ENCODE peak calls at places on chromosomes 2 and 18, in five cellular contexts. A is A549, J is tibial nerve, P is stomach, S is SK-N-SH. Q is an unnamed sample.

GRCh38 chr2:128435576-128436497 is 117.2 kb upstream of the HS6ST1 start:
- DNase-seq in A (no peak), J (no peak), P (peak), S (no peak), Q (no peak)

GRCh38 chr2:30823452-30823851 is 16.2 kb upstream of the CAPN13 start:
- DNase-seq in A (no peak), J (no peak), P (no peak), S (peak), Q (no peak)

GRCh38 chr18:79871026-79871390 is 73.3 kb downstream of the KCNG2 start:
- DNase-seq in A (no peak), J (peak), P (no peak), S (no peak), Q (no peak)

GRCh38 chr2:200845194-200845593 is 19.3 kb downstream of the CLK1 start:
- DNase-seq in A (no peak), J (no peak), P (no peak), S (no peak), Q (no peak)

GRCh38 chr2:1842945-1843344 is 98.6 kb upstream of the PXDN start:
- DNase-seq in A (no peak), J (no peak), P (no peak), S (no peak), Q (no peak)

GRCh38 chr2:182761903-182762302 is 45.8 kb downstream of the DNAJC10 start:
- DNase-seq in A (no peak), J (no peak), P (no peak), S (no peak), Q (no peak)

GRCh38 chr2:11553661-11554429 is 20.0 kb downstream of the GREB1 start:
- DNase-seq in A (no peak), J (no peak), P (no peak), S (no peak), Q (no peak)

GRCh38 chr2:84880645-84881521 is at the start of gene TRABD2A:
- DNase-seq in A (peak), J (no peak), P (peak), S (peak), Q (no peak)

GRCh38 chr2:172806426-172807008 is 70.9 kb downstream of the RAPGEF4 start:
- DNase-seq in A (peak), J (no peak), P (no peak), S (peak), Q (no peak)

GRCh38 chr2:98869868-98870267 is 66.2 kb downstream of the CRACDL start:
- DNase-seq in A (no peak), J (no peak), P (peak), S (no peak), Q (peak)
- TF ChIP-seq EP300 in A (no peak), J (no peak), P (no peak), S (no peak), Q (no peak)

GRCh38 chr2:126658316-126658909 is 2.5 kb downstream of the GYPC start:
- DNase-seq in A (no peak), J (no peak), P (no peak), S (no peak), Q (no peak)

GRCh38 chr2:126657636-126658315 is 1.8 kb downstream of the GYPC start:
- DNase-seq in A (peak), J (peak), P (peak), S (no peak), Q (peak)

GRCh38 chr2:126657146-126657635 is 1.2 kb downstream of the GYPC start:
- DNase-seq in A (no peak), J (peak), P (peak), S (no peak), Q (no peak)

GRCh38 chr2:126660068-126660467 is 4.1 kb downstream of the GYPC start:
- DNase-seq in A (no peak), J (no peak), P (no peak), S (no peak), Q (no peak)

GRCh38 chr2:126658910-126659613 is 3.1 kb downstream of the GYPC start:
- DNase-seq in A (no peak), J (peak), P (peak), S (no peak), Q (peak)
- TF ChIP-seq EP300 in A (no peak), J (peak), P (peak), S (no peak), Q (peak)

GRCh38 chr2:67414867-67415266 is 17.7 kb downstream of the ETAA1 start:
- DNase-seq in A (peak), J (no peak), P (no peak), S (no peak), Q (no peak)
- TF ChIP-seq EP300 in A (no peak), J (no peak), P (no peak), S (no peak), Q (no peak)

DNA sequence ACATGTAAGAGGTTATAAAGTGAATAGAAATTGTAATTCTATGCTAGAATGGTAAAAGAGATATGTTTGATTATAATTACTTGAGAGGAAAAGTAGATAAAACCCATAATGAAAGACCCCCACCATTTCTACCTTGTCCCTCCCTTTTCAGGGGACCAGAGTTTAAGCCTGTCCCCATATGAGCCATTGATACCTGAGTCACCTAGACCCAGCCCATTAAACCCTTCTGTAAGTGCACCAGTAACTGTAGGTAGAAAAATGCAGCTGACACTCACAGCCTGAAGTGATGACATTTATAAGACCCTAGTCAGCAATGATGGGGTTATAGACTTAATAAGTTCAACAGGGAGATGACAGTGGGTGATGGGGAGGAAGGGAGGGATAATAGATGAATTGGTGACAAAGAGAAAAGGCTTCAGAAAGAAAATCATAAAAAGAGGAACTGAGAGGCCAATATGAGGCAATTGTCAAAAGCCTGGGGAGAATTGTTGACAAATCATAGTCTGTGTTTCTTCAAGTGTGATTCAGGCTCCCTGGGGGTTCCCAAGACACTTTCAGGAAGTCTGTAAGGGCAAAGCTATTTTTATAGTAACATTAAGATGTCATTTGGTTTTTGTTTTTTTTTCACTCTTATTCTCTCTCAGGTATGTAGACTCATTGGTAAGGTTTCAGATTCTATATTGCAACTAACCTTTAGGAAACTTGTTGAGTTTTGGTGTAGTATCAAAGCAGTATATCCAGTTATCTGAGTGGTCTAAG is 544.2 kb downstream of the SATB2 start:
- DNase-seq in A (no peak), J (no peak), P (no peak), S (no peak), Q (no peak)
- TF ChIP-seq EP300 in A (no peak), J (no peak), P (no peak), S (no peak), Q (no peak)

GRCh38 chr18:70037453-70038061 is 89.9 kb upstream of the CD226 start:
- DNase-seq in A (no peak), J (no peak), P (no peak), S (no peak), Q (no peak)

GRCh38 chr18:70041459-70042020 is 93.9 kb upstream of the CD226 start:
- DNase-seq in A (no peak), J (no peak), P (no peak), S (no peak), Q (no peak)

GRCh38 chr18:70036168-70036567 is 88.5 kb upstream of the CD226 start:
- DNase-seq in A (no peak), J (no peak), P (no peak), S (no peak), Q (no peak)

GRCh38 chr18:70039186-70039585 is 91.5 kb upstream of the CD226 start:
- DNase-seq in A (no peak), J (no peak), P (no peak), S (no peak), Q (no peak)

GRCh38 chr18:70036771-70037452 is 89.2 kb upstream of the CD226 start:
- DNase-seq in A (no peak), J (no peak), P (no peak), S (no peak), Q (no peak)
- TF ChIP-seq EP300 in A (no peak), J (no peak), P (no peak), S (no peak), Q (no peak)

GRCh38 chr2:58006952-58007284 is 39.7 kb upstream of the VRK2 start:
- DNase-seq in A (no peak), J (no peak), P (no peak), S (no peak), Q (no peak)
- TF ChIP-seq EP300 in A (no peak), J (no peak), P (no peak), S (no peak), Q (no peak)

Q was measured in esophagus muscularis mucosa.